ENCODE peak calls at places on chromosome 13, in six cellular contexts. L, I, H, T, K and C are unnamed samples.

GRCh38 chr13:112892759-112893569 is 76.0 kb upstream of the MCF2L start:
- DNase-seq in L (no peak), I (no peak), H (no peak), T (no peak), K (no peak), C (no peak)

GRCh38 chr13:97202761-97203160 is 19.4 kb upstream of the MBNL2 start:
- DNase-seq in L (no peak), I (no peak), H (no peak), T (no peak), K (no peak), C (no peak)

GRCh38 chr13:44218501-44219240 is 155.0 kb upstream of the SERP2 start:
- DNase-seq in L (peak; percentile 59), I (peak; percentile 68), H (peak; percentile 74), T (no peak), K (no peak), C (no peak)

GRCh38 chr13:59877933-59878332 is 285.8 kb downstream of the DIAPH3 start:
- DNase-seq in L (no peak), I (no peak), H (peak; percentile 58), T (no peak), K (no peak), C (peak; percentile 3)

GRCh38 chr13:101649490-101650126 is 197.1 kb downstream of the ITGBL1 start:
- DNase-seq in L (no peak), I (no peak), H (peak; percentile 88), T (peak; percentile 3), K (no peak), C (peak; percentile 70)

GRCh38 chr13:73167046-73167820 is 108.4 kb downstream of the KLF5 start:
- DNase-seq in L (no peak), I (no peak), H (no peak), T (no peak), K (no peak), C (no peak)

GRCh38 chr13:99043700-99044300 is 65.9 kb upstream of the DOCK9 start:
- DNase-seq in L (no peak), I (no peak), H (no peak), T (no peak), K (no peak), C (peak; percentile 84)

GRCh38 chr13:44117351-44117750 is 237.6 kb downstream of the LACC1 start:
- DNase-seq in L (no peak), I (no peak), H (peak; percentile 53), T (no peak), K (no peak), C (no peak)

GRCh38 chr13:41065098-41065497 is 3.8 kb downstream of the WBP4 start:
- DNase-seq in L (no peak), I (no peak), H (peak; percentile 92), T (peak; percentile 75), K (no peak), C (peak; percentile 51)

GRCh38 chr13:104809483-104809882 is 1726.0 kb downstream of the EFNB2 start:
- DNase-seq in L (no peak), I (no peak), H (peak; percentile 52), T (no peak), K (no peak), C (no peak)

GRCh38 chr13:67662997-67663396 is 432.9 kb upstream of the PCDH9 start:
- DNase-seq in L (no peak), I (no peak), H (no peak), T (no peak), K (no peak), C (no peak)

GRCh38 chr13:44243198-44243852 is 130.3 kb upstream of the SERP2 start:
- DNase-seq in L (no peak), I (no peak), H (peak; percentile 87), T (no peak), K (peak; percentile 87), C (peak; percentile 3)

GRCh38 chr13:65063753-65064152 is 2166.4 kb downstream of the PCDH9 start:
- DNase-seq in L (no peak), I (no peak), H (peak; percentile 87), T (peak; percentile 71), K (no peak), C (peak; percentile 20)

GRCh38 chr13:98315466-98315865 is 138.4 kb upstream of the RNF113B start:
- DNase-seq in L (no peak), I (no peak), H (no peak), T (no peak), K (no peak), C (no peak)

GRCh38 chr13:23609414-23610186 is 39.4 kb downstream of the TNFRSF19 start:
- DNase-seq in L (peak; percentile 56), I (no peak), H (peak; percentile 87), T (peak; percentile 29), K (no peak), C (peak; percentile 39)

GRCh38 chr13:26695360-26695705 is 65.3 kb downstream of the GPR12 start:
- DNase-seq in L (no peak), I (no peak), H (no peak), T (no peak), K (no peak), C (no peak)

GRCh38 chr13:112446347-112446861 is 70.2 kb downstream of the SPACA7 start:
- DNase-seq in L (no peak), I (no peak), H (no peak), T (no peak), K (no peak), C (no peak)

GRCh38 chr13:67148219-67148583 is 81.9 kb downstream of the PCDH9 start:
- DNase-seq in L (no peak), I (no peak), H (peak; percentile 50), T (no peak), K (no peak), C (peak; percentile 52)

GRCh38 chr13:49444517-49445395 is 682 bp downstream of the SETDB2 start:
- DNase-seq in L (no peak), I (no peak), H (peak; percentile 69), T (no peak), K (peak; percentile 29), C (peak; percentile 51)

GRCh38 chr13:85241045-85241444 is 558.2 kb downstream of the SLITRK6 start:
- DNase-seq in L (no peak), I (no peak), H (peak; percentile 34), T (peak; percentile 24), K (no peak), C (peak; percentile 5)

GRCh38 chr13:74280795-74281490 is 146.7 kb upstream of the KLF12 start:
- DNase-seq in L (no peak), I (no peak), H (no peak), T (no peak), K (no peak), C (no peak)

GRCh38 chr13:40356011-40356410 is 310.4 kb downstream of the FOXO1 start:
- DNase-seq in L (no peak), I (no peak), H (no peak), T (no peak), K (no peak), C (no peak)

GRCh38 chr13:24995225-24995804 is 100.6 kb upstream of the PABPC3 start:
- DNase-seq in L (no peak), I (no peak), H (peak; percentile 89), T (peak; percentile 66), K (peak; percentile 49), C (peak; percentile 77)
- TF ChIP-seq CTCF in L (peak; percentile 56), I (peak; percentile 52), H (peak; percentile 91), T (peak; percentile 94), K (peak; percentile 54), C (peak; percentile 91)

DNA sequence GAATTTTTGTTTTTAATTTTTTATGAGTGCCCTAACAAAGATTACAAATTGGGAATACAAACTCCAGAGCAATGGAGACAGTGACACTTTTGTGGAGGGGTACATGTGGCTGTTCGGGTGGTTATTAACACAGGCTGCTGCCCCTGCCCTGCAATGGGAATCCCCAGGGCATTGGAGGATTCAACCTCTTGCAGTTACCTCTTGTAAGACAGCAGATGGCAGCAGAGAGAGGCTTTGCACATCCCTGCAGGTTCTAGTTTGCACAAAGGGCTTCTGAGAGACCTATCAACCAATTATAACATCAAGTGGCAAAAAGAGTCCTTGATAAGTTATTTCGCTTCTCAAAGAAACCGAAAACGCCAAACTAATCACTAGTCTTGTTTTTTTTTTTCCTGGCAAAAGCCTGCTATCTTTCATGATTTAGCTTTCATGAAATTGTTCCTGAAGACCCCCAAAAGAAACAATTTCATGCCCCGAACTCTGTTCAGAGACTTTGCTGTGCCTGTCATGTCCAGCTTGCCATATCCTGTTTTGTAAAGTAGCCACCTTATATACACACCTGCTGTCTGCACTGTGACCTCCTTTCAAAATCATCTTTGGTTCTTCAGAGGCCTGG is 10.4 kb downstream of the GJB2 start:
- DNase-seq in L (no peak), I (no peak), H (peak; percentile 83), T (peak; percentile 67), K (no peak), C (peak; percentile 64)
- TF ChIP-seq CTCF in L (peak; percentile 76), I (peak; percentile 66), H (peak; percentile 94), T (peak; percentile 91), K (peak; percentile 65), C (peak; percentile 85)

GRCh38 chr13:46386996-46387851 is at the start of gene RUBCNL:
- DNase-seq in L (peak; percentile 16), I (peak; percentile 31), H (peak; percentile 27), T (no peak), K (peak; percentile 26), C (no peak)
- TF ChIP-seq CTCF in L (no peak), I (no peak), H (no peak), T (no peak), K (no peak), C (no peak)

DNA sequence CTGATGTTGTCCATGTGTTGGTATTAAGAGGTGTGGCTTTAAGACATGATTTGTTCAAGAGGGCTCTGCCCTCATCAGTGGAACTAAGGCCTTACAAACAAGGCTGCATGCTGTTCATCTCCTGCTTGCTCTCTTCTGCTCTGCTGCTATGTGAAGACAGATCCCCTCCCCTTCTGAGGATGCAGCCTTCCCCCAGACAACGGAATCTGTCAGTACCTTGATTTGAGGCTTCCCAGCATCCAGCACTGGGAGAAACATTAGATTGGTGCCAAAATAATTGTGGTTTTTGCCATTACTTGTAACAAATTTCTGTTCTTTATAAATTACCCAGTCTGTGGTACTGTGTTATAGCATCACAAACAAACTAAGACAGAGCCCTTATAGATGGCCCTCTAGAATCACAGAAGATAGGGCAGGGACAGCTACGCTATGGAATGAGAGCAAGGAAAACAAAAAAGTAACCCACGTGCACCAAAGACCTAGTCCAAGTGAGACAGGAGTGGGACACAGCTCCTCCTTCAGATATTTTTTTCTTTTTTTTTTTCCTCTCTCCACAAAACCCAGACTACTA is 151.5 kb upstream of the RXFP2 start:
- DNase-seq in L (no peak), I (no peak), H (no peak), T (no peak), K (no peak), C (no peak)
- TF ChIP-seq CTCF in L (no peak), I (no peak), H (no peak), T (no peak), K (no peak), C (no peak)

GRCh38 chr13:77810430-77810829 is 108.2 kb downstream of the EDNRB start:
- DNase-seq in L (no peak), I (no peak), H (peak; percentile 51), T (no peak), K (no peak), C (peak; percentile 1)
- TF ChIP-seq CTCF in L (no peak), I (peak; percentile 7), H (peak; percentile 59), T (peak; percentile 65), K (peak; percentile 55), C (no peak)

GRCh38 chr13:81540777-81541176 is 1199.9 kb upstream of the SPRY2 start:
- DNase-seq in L (no peak), I (no peak), H (peak; percentile 4), T (no peak), K (no peak), C (peak; percentile 1)
- TF ChIP-seq CTCF in L (no peak), I (no peak), H (no peak), T (no peak), K (no peak), C (peak; percentile 64)